ENCODE peak calls at places on chromosomes 16 and 17, in ten cellular contexts. One of them, this sample, is unnamed.

GRCh38 chr17:45715787-45716186 is 68.3 kb upstream of the CRHR1 start:
- DNase-seq in uterus: no peak
- DNase-seq in natural killer cell: no peak
- DNase-seq in thyroid gland: no peak
- DNase-seq in AG09309: no peak
- DNase-seq in mesothelial cell of epicardium: no peak
- DNase-seq in BE2C: no peak
- DNase-seq in progenitor cell of endocrine pancreas: no peak
- DNase-seq in transverse colon: no peak
- DNase-seq in cardiac fibroblast: no peak
- DNase-seq in this sample: no peak

GRCh38 chr16:4523686-4524085 is 14.9 kb downstream of the CDIP1 start:
- DNase-seq in uterus: no peak
- DNase-seq in natural killer cell: no peak
- DNase-seq in thyroid gland: no peak
- DNase-seq in AG09309: no peak
- DNase-seq in mesothelial cell of epicardium: no peak
- DNase-seq in BE2C: no peak
- DNase-seq in progenitor cell of endocrine pancreas: no peak
- DNase-seq in transverse colon: no peak
- DNase-seq in cardiac fibroblast: no peak
- DNase-seq in this sample: no peak

GRCh38 chr17:38443356-38444026 is 15.2 kb downstream of the ARHGAP23 start:
- DNase-seq in uterus: no peak
- DNase-seq in natural killer cell: no peak
- DNase-seq in thyroid gland: no peak
- DNase-seq in AG09309: no peak
- DNase-seq in mesothelial cell of epicardium: no peak
- DNase-seq in BE2C: no peak
- DNase-seq in progenitor cell of endocrine pancreas: no peak
- DNase-seq in transverse colon: no peak
- DNase-seq in cardiac fibroblast: no peak
- DNase-seq in this sample: no peak

GRCh38 chr17:72538921-72539352 is 418.1 kb downstream of the SOX9 start:
- DNase-seq in uterus: no peak
- DNase-seq in natural killer cell: no peak
- DNase-seq in thyroid gland: peak; percentile 57
- DNase-seq in AG09309: no peak
- DNase-seq in mesothelial cell of epicardium: no peak
- DNase-seq in BE2C: no peak
- DNase-seq in progenitor cell of endocrine pancreas: no peak
- DNase-seq in transverse colon: peak; percentile 31
- DNase-seq in cardiac fibroblast: no peak
- DNase-seq in this sample: no peak

GRCh38 chr16:83004868-83005652 is 378.3 kb downstream of the CDH13 start:
- DNase-seq in uterus: no peak
- DNase-seq in natural killer cell: no peak
- DNase-seq in thyroid gland: no peak
- DNase-seq in AG09309: no peak
- DNase-seq in mesothelial cell of epicardium: no peak
- DNase-seq in BE2C: no peak
- DNase-seq in progenitor cell of endocrine pancreas: no peak
- DNase-seq in transverse colon: no peak
- DNase-seq in cardiac fibroblast: no peak
- DNase-seq in this sample: no peak

GRCh38 chr16:69712277-69712676 is 14.1 kb downstream of the NQO1 start:
- DNase-seq in uterus: no peak
- DNase-seq in natural killer cell: no peak
- DNase-seq in thyroid gland: no peak
- DNase-seq in AG09309: no peak
- DNase-seq in mesothelial cell of epicardium: no peak
- DNase-seq in BE2C: no peak
- DNase-seq in progenitor cell of endocrine pancreas: no peak
- DNase-seq in transverse colon: no peak
- DNase-seq in cardiac fibroblast: no peak
- DNase-seq in this sample: no peak

GRCh38 chr16:24041834-24042631 is 206.2 kb downstream of the PRKCB start:
- DNase-seq in uterus: no peak
- DNase-seq in natural killer cell: peak; percentile 72
- DNase-seq in thyroid gland: peak; percentile 35
- DNase-seq in AG09309: peak; percentile 4
- DNase-seq in mesothelial cell of epicardium: peak; percentile 87
- DNase-seq in BE2C: peak; percentile 70
- DNase-seq in progenitor cell of endocrine pancreas: peak; percentile 63
- DNase-seq in transverse colon: peak; percentile 72
- DNase-seq in cardiac fibroblast: peak; percentile 69
- DNase-seq in this sample: peak; percentile 46

GRCh38 chr17:33291248-33292183 is 1.6 kb downstream of the ASIC2 start:
- DNase-seq in uterus: no peak
- DNase-seq in natural killer cell: no peak
- DNase-seq in thyroid gland: peak; percentile 3
- DNase-seq in AG09309: no peak
- DNase-seq in mesothelial cell of epicardium: peak; percentile 62
- DNase-seq in BE2C: peak; percentile 30
- DNase-seq in progenitor cell of endocrine pancreas: peak; percentile 20
- DNase-seq in transverse colon: peak; percentile 16
- DNase-seq in cardiac fibroblast: peak; percentile 45
- DNase-seq in this sample: no peak

GRCh38 chr17:77416096-77416713 is 275.4 kb downstream of the SEC14L1 start:
- DNase-seq in uterus: no peak
- DNase-seq in natural killer cell: no peak
- DNase-seq in thyroid gland: no peak
- DNase-seq in AG09309: no peak
- DNase-seq in mesothelial cell of epicardium: no peak
- DNase-seq in BE2C: no peak
- DNase-seq in progenitor cell of endocrine pancreas: no peak
- DNase-seq in transverse colon: no peak
- DNase-seq in cardiac fibroblast: no peak
- DNase-seq in this sample: no peak

GRCh38 chr16:5791011-5791410 is 693.4 kb upstream of the EEF2KMT start:
- DNase-seq in uterus: no peak
- DNase-seq in natural killer cell: no peak
- DNase-seq in thyroid gland: no peak
- DNase-seq in AG09309: no peak
- DNase-seq in mesothelial cell of epicardium: no peak
- DNase-seq in BE2C: no peak
- DNase-seq in progenitor cell of endocrine pancreas: no peak
- DNase-seq in transverse colon: no peak
- DNase-seq in cardiac fibroblast: no peak
- DNase-seq in this sample: no peak

GRCh38 chr17:73593249-73593965 is 50.8 kb downstream of the SDK2 start:
- DNase-seq in uterus: no peak
- DNase-seq in natural killer cell: no peak
- DNase-seq in thyroid gland: no peak
- DNase-seq in AG09309: no peak
- DNase-seq in mesothelial cell of epicardium: no peak
- DNase-seq in BE2C: no peak
- DNase-seq in progenitor cell of endocrine pancreas: no peak
- DNase-seq in transverse colon: no peak
- DNase-seq in cardiac fibroblast: no peak
- DNase-seq in this sample: no peak

GRCh38 chr17:45759761-45760160 is 24.4 kb upstream of the CRHR1 start:
- DNase-seq in uterus: no peak
- DNase-seq in natural killer cell: no peak
- DNase-seq in thyroid gland: no peak
- DNase-seq in AG09309: no peak
- DNase-seq in mesothelial cell of epicardium: no peak
- DNase-seq in BE2C: no peak
- DNase-seq in progenitor cell of endocrine pancreas: no peak
- DNase-seq in transverse colon: no peak
- DNase-seq in cardiac fibroblast: no peak
- DNase-seq in this sample: no peak

GRCh38 chr16:68033101-68033500 is 10.0 kb downstream of the DUS2 start:
- DNase-seq in uterus: no peak
- DNase-seq in natural killer cell: no peak
- DNase-seq in thyroid gland: no peak
- DNase-seq in AG09309: no peak
- DNase-seq in mesothelial cell of epicardium: no peak
- DNase-seq in BE2C: no peak
- DNase-seq in progenitor cell of endocrine pancreas: no peak
- DNase-seq in transverse colon: no peak
- DNase-seq in cardiac fibroblast: no peak
- DNase-seq in this sample: no peak

GRCh38 chr16:13895516-13895915 is 24.4 kb upstream of the ERCC4 start:
- DNase-seq in uterus: no peak
- DNase-seq in natural killer cell: no peak
- DNase-seq in thyroid gland: no peak
- DNase-seq in AG09309: no peak
- DNase-seq in mesothelial cell of epicardium: no peak
- DNase-seq in BE2C: no peak
- DNase-seq in progenitor cell of endocrine pancreas: no peak
- DNase-seq in transverse colon: no peak
- DNase-seq in cardiac fibroblast: no peak
- DNase-seq in this sample: no peak

GRCh38 chr16:78094166-78094565 is 5.3 kb upstream of the WWOX start:
- DNase-seq in uterus: no peak
- DNase-seq in natural killer cell: no peak
- DNase-seq in thyroid gland: no peak
- DNase-seq in AG09309: no peak
- DNase-seq in mesothelial cell of epicardium: no peak
- DNase-seq in BE2C: no peak
- DNase-seq in progenitor cell of endocrine pancreas: no peak
- DNase-seq in transverse colon: no peak
- DNase-seq in cardiac fibroblast: no peak
- DNase-seq in this sample: no peak
- TF ChIP-seq CTCF in uterus: no peak
- TF ChIP-seq CTCF in natural killer cell: no peak
- TF ChIP-seq CTCF in thyroid gland: no peak
- TF ChIP-seq CTCF in AG09309: no peak
- TF ChIP-seq CTCF in mesothelial cell of epicardium: no peak
- TF ChIP-seq CTCF in BE2C: peak; percentile 4
- TF ChIP-seq CTCF in progenitor cell of endocrine pancreas: peak; percentile 58
- TF ChIP-seq CTCF in transverse colon: no peak
- TF ChIP-seq CTCF in cardiac fibroblast: no peak
- TF ChIP-seq CTCF in this sample: no peak

DNA sequence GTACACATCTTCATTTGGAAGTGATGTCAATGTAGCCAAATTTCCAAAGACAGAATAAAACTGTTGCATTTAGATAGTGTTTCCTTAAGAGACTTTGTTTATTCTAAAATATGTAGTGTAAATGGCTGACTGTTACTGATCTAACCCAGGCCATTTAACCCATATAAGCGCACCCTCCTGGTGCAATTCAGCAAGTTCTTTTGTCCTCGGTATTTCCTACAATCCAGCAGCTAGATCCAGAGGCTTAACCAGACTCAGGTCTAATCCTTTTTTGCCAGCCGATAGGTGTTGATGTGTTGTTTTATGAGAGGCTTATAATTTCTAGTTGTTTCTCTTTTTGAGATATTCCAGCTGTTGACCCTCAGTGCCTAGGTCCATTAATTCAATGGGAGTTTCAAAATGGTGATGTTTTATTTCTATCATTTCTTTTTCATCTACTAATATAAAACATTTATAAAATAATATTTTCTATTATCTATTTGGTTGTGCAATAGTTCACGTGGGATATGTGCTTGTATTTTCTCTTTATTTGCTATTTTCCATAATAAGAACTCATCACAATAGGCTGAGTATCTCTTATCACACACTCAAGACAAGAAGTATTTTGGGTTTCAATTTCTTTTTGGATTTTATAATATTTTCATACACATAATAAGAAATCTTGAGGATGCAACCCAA is 14.5 kb downstream of the ABCA9 start:
- DNase-seq in uterus: no peak
- DNase-seq in natural killer cell: no peak
- DNase-seq in thyroid gland: no peak
- DNase-seq in AG09309: no peak
- DNase-seq in mesothelial cell of epicardium: no peak
- DNase-seq in BE2C: no peak
- DNase-seq in progenitor cell of endocrine pancreas: no peak
- DNase-seq in transverse colon: no peak
- DNase-seq in cardiac fibroblast: no peak
- DNase-seq in this sample: no peak
- TF ChIP-seq CTCF in uterus: no peak
- TF ChIP-seq CTCF in natural killer cell: no peak
- TF ChIP-seq CTCF in thyroid gland: no peak
- TF ChIP-seq CTCF in AG09309: no peak
- TF ChIP-seq CTCF in mesothelial cell of epicardium: no peak
- TF ChIP-seq CTCF in BE2C: no peak
- TF ChIP-seq CTCF in progenitor cell of endocrine pancreas: no peak
- TF ChIP-seq CTCF in transverse colon: no peak
- TF ChIP-seq CTCF in cardiac fibroblast: no peak
- TF ChIP-seq CTCF in this sample: no peak

DNA sequence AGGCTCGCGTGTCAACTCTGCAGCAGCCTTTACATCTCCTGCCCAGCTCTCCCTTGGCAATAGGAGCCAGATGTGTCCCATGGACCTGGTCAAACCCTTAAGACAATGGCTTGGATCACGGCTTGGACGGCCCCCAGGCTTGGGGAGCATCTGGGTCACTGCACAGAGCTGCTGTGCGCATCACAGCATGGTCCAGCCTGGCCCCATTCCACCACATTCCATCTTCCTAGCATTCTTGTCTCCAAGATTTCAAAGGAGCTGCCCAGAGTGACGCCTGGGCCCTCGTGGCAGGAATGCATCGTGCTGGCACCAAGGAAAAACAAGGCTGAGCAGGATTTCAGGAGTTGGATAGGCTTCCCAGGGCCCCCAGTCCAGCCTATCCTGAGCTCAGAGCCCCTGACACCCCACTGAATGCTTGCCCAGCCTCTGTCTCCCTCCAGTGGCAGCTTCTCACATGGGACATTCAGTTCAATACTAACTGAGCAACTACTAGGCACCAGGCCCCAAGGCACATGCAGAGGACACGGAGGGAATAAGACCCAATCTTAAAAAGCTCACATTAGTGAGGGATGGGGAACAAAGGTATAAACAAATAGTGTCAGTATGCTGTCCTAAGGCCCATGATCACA is 34.3 kb downstream of the TK2 start:
- DNase-seq in uterus: no peak
- DNase-seq in natural killer cell: no peak
- DNase-seq in thyroid gland: no peak
- DNase-seq in AG09309: no peak
- DNase-seq in mesothelial cell of epicardium: no peak
- DNase-seq in BE2C: no peak
- DNase-seq in progenitor cell of endocrine pancreas: no peak
- DNase-seq in transverse colon: no peak
- DNase-seq in cardiac fibroblast: peak; percentile 66
- DNase-seq in this sample: no peak
- TF ChIP-seq CTCF in uterus: peak; percentile 37
- TF ChIP-seq CTCF in natural killer cell: peak; percentile 36
- TF ChIP-seq CTCF in thyroid gland: peak; percentile 13
- TF ChIP-seq CTCF in AG09309: peak; percentile 66
- TF ChIP-seq CTCF in mesothelial cell of epicardium: no peak
- TF ChIP-seq CTCF in BE2C: peak; percentile 25
- TF ChIP-seq CTCF in progenitor cell of endocrine pancreas: peak; percentile 16
- TF ChIP-seq CTCF in transverse colon: peak; percentile 19
- TF ChIP-seq CTCF in cardiac fibroblast: peak; percentile 63
- TF ChIP-seq CTCF in this sample: peak; percentile 37

DNA sequence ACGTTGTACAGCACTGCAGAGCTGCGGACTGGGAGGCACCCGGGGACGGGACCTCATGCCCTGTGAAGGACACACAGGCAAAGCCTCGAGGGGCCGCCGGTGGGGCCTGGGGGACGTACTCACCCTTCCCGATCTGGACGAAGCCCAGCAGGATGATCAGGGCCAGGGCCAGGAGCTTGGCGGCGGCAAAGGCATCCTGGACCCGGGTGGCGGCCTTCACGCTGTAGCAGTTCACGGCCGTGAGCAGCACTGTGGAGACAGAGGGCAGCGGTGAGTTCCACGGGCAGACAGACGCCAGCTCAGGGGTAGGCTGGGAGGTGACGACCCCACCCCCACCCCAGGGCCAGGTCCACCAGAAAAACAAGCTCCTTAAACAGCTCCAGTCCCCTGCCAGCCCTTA is 17.7 kb downstream of the SLC7A5 start:
- DNase-seq in uterus: no peak
- DNase-seq in natural killer cell: no peak
- DNase-seq in thyroid gland: no peak
- DNase-seq in AG09309: no peak
- DNase-seq in mesothelial cell of epicardium: no peak
- DNase-seq in BE2C: no peak
- DNase-seq in progenitor cell of endocrine pancreas: no peak
- DNase-seq in transverse colon: no peak
- DNase-seq in cardiac fibroblast: no peak
- DNase-seq in this sample: no peak
- TF ChIP-seq CTCF in uterus: no peak
- TF ChIP-seq CTCF in natural killer cell: no peak
- TF ChIP-seq CTCF in thyroid gland: no peak
- TF ChIP-seq CTCF in AG09309: no peak
- TF ChIP-seq CTCF in mesothelial cell of epicardium: no peak
- TF ChIP-seq CTCF in BE2C: peak; percentile 15
- TF ChIP-seq CTCF in progenitor cell of endocrine pancreas: no peak
- TF ChIP-seq CTCF in transverse colon: no peak
- TF ChIP-seq CTCF in cardiac fibroblast: no peak
- TF ChIP-seq CTCF in this sample: no peak